ENCODE peak calls at places on chromosomes 1 and 21, in ten cellular contexts. Q is fibroblast of pulmonary artery; S is NT2/D1; G is thoracic aorta; D is adipocyte; A is uterus; C is H7; T is DND-41; N is naive thymus-derived CD4-positive, alpha-beta T cell; J is OCI-LY7. O is an unnamed sample.

GRCh38 chr1:186511761-186512637 is 51.1 kb upstream of the PDC start:
- DNase-seq in Q (no peak), S (no peak), G (no peak), D (no peak), A (no peak), C (no peak), T (no peak), N (no peak), J (peak; percentile 2), O (no peak)

GRCh38 chr1:85611856-85612255 is 31.3 kb downstream of the CCN1 start:
- DNase-seq in Q (peak; percentile 99), S (no peak), G (no peak), D (peak; percentile 98), A (peak; percentile 27), C (no peak), T (no peak), N (no peak), J (no peak), O (no peak)

GRCh38 chr1:235397733-235398132 is 30.5 kb downstream of the TBCE start:
- DNase-seq in Q (peak; percentile 84), S (no peak), G (no peak), D (peak; percentile 72), A (no peak), C (no peak), T (no peak), N (no peak), J (no peak), O (no peak)

GRCh38 chr1:224540535-224540934 is 75.6 kb upstream of the CNIH3 start:
- DNase-seq in Q (no peak), S (no peak), G (no peak), D (no peak), A (no peak), C (no peak), T (no peak), N (no peak), J (no peak), O (no peak)

GRCh38 chr1:27388337-27389005 is 4.0 kb upstream of the GPR3 start:
- DNase-seq in Q (peak; percentile 56), S (no peak), G (no peak), D (peak; percentile 72), A (peak; percentile 74), C (peak; percentile 81), T (peak; percentile 71), N (peak; percentile 45), J (peak; percentile 76), O (peak; percentile 81)

GRCh38 chr1:59271861-59272260 is 25.0 kb upstream of the FGGY start:
- DNase-seq in Q (no peak), S (no peak), G (no peak), D (no peak), A (no peak), C (no peak), T (no peak), N (no peak), J (no peak), O (no peak)

GRCh38 chr1:85314726-85315125 is 38.3 kb upstream of the BCL10 start:
- DNase-seq in Q (no peak), S (no peak), G (no peak), D (peak; percentile 83), A (no peak), C (no peak), T (no peak), N (no peak), J (no peak), O (no peak)

GRCh38 chr21:46557919-46558392 is 46.9 kb downstream of the S100B start:
- DNase-seq in Q (no peak), S (no peak), G (no peak), D (no peak), A (no peak), C (peak; percentile 51), T (no peak), N (no peak), J (no peak), O (no peak)

GRCh38 chr1:71307451-71307850 is 226.6 kb upstream of the ZRANB2 start:
- DNase-seq in Q (peak; percentile 49), S (peak; percentile 25), G (no peak), D (peak; percentile 62), A (no peak), C (no peak), T (peak; percentile 12), N (no peak), J (peak; percentile 0), O (no peak)

GRCh38 chr21:31397939-31398338 is 53.9 kb upstream of the TIAM1 start:
- DNase-seq in Q (no peak), S (peak; percentile 25), G (no peak), D (no peak), A (no peak), C (no peak), T (peak; percentile 93), N (peak; percentile 45), J (peak; percentile 81), O (no peak)

GRCh38 chr21:38129711-38130110 is 127.1 kb upstream of the KCNJ15 start:
- DNase-seq in Q (no peak), S (no peak), G (no peak), D (no peak), A (no peak), C (no peak), T (no peak), N (no peak), J (no peak), O (no peak)

GRCh38 chr1:15951341-15952153 is 24.4 kb downstream of the ZBTB17 start:
- DNase-seq in Q (no peak), S (no peak), G (no peak), D (peak; percentile 36), A (no peak), C (peak; percentile 72), T (no peak), N (no peak), J (no peak), O (no peak)

GRCh38 chr1:62676606-62677356 is 11.4 kb downstream of the DOCK7 start:
- DNase-seq in Q (peak; percentile 3), S (no peak), G (no peak), D (peak; percentile 81), A (no peak), C (no peak), T (no peak), N (no peak), J (no peak), O (no peak)

GRCh38 chr1:6198646-6199297 is 623 bp downstream of the RPL22 start:
- DNase-seq in Q (no peak), S (no peak), G (no peak), D (peak; percentile 52), A (no peak), C (no peak), T (peak; percentile 34), N (peak; percentile 25), J (peak; percentile 41), O (no peak)

GRCh38 chr21:25827513-25827912 is 92.7 kb downstream of the GABPA start:
- DNase-seq in Q (no peak), S (no peak), G (no peak), D (no peak), A (no peak), C (no peak), T (no peak), N (no peak), J (no peak), O (no peak)

GRCh38 chr1:207282049-207282448 is 39.4 kb upstream of the CD55 start:
- DNase-seq in Q (peak; percentile 50), S (no peak), G (no peak), D (peak; percentile 1), A (no peak), C (no peak), T (no peak), N (no peak), J (no peak), O (no peak)

GRCh38 chr1:158149175-158149574 is 31.5 kb upstream of the CD1D start:
- DNase-seq in Q (no peak), S (no peak), G (no peak), D (no peak), A (peak; percentile 25), C (peak; percentile 11), T (no peak), N (no peak), J (no peak), O (no peak)

DNA sequence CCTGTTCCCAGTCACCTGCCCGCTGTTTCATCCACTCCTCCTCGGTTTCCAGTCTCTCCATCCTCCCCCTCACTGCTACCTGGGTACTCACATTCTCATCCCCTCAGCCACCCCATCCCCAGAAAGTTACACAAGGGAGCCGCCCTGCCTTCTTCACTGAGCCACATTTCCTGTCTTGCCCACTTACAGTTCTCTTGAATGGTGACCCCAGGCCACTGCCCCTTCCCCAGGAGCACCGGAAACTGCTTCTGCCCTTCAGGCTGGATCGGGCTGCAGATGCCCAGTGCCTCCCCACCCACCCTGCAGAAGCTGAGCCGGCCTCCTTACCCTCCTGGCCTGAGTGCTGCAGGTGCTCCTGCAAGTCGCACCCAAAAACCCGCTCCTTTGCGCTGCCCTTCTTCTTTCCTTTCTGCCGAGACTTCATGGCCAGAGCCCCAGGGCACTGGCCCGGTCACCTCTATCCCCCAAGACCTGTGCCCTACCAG is 448 bp downstream of the ARHGAP30 start:
- DNase-seq in Q (no peak), S (no peak), G (no peak), D (no peak), A (no peak), C (no peak), T (peak; percentile 36), N (no peak), J (peak; percentile 41), O (no peak)
- H3K4me3 ChIP-seq in Q (no peak overlapping the region), S (no peak overlapping the region), G (peak overlapping the region; percentile 63), D (no peak overlapping the region), A (no peak overlapping the region), C (no peak overlapping the region), T (peak overlapping the region; percentile 73), N (peak overlapping the region; percentile 95), J (peak overlapping the region; percentile 96), O (no peak overlapping the region)

GRCh38 chr1:116877369-116877768 is 32.3 kb upstream of the PTGFRN start:
- DNase-seq in Q (no peak), S (no peak), G (no peak), D (no peak), A (no peak), C (no peak), T (no peak), N (no peak), J (no peak), O (peak; percentile 17)
- H3K4me3 ChIP-seq in Q (no peak overlapping the region), S (no peak overlapping the region), G (peak overlapping the region; percentile 71), D (peak overlapping the region; percentile 72), A (no peak overlapping the region), C (no peak overlapping the region), T (peak overlapping the region; percentile 55), N (no peak overlapping the region), J (no peak overlapping the region), O (no peak overlapping the region)

GRCh38 chr1:200041337-200042118 is 14.0 kb downstream of the NR5A2 start:
- DNase-seq in Q (no peak), S (no peak), G (no peak), D (no peak), A (no peak), C (peak; percentile 66), T (no peak), N (no peak), J (no peak), O (peak; percentile 50)
- H3K4me3 ChIP-seq in Q (peak overlapping the region; percentile 67), S (peak overlapping the region; percentile 40), G (peak overlapping the region; percentile 25), D (no peak overlapping the region), A (no peak overlapping the region), C (peak overlapping the region; percentile 86), T (no peak overlapping the region), N (no peak overlapping the region), J (no peak overlapping the region), O (peak overlapping the region; percentile 78)

DNA sequence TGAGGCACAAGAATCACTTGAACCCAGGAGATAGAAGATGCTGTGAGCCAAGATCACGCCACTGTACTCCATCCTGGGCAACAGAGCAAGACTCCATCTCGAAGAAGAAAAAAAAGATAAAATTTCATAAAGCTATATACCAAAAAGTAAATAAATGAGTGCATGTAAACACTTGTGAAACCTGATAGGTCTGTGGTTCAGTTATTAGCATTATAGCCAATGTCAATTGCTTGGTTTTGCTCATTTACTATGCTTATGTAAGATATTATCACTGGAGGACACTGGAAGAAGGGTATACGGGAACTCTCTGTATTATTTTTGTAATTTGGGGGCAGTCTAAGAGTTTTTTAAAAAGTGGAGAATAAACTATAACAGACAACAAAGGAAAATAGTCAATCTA is 17.7 kb upstream of the TAL1 start:
- DNase-seq in Q (no peak), S (no peak), G (no peak), D (no peak), A (no peak), C (no peak), T (no peak), N (no peak), J (no peak), O (no peak)
- H3K4me3 ChIP-seq in Q (no peak overlapping the region), S (no peak overlapping the region), G (no peak overlapping the region), D (no peak overlapping the region), A (no peak overlapping the region), C (no peak overlapping the region), T (no peak overlapping the region), N (no peak overlapping the region), J (no peak overlapping the region), O (no peak overlapping the region)